ENCODE peak calls at places on chromosomes 2 and 18, in seven cellular contexts. Y is NCI-H2029; P is AG10803; U is B cell; W is stimulated activated naive B cell treated with anti-CD40 and anti-IgM and Interleukin-4, amounts not matched to agents 10 μg/mL and 1 μg/mL and 100 μg/mL, for 72 hours; B is HEK293T; K is mesendoderm. J is an unnamed sample.

GRCh38 chr2:101474752-101475384 is at the start of gene RFX8:
- DNase-seq in Y (no peak), P (peak), U (no peak), W (peak), B (no peak), K (peak), J (no peak)

GRCh38 chr2:134253117-134253704 is 661 bp upstream of the MGAT5 start:
- DNase-seq in Y (peak), P (no peak), U (no peak), W (peak), B (no peak), K (no peak), J (no peak)

GRCh38 chr2:188971316-188971930 is 2.8 kb upstream of the COL3A1 start:
- DNase-seq in Y (no peak), P (peak), U (no peak), W (no peak), B (no peak), K (no peak), J (no peak)

GRCh38 chr2:232299927-232300674 is 78.5 kb upstream of the ALPP start:
- DNase-seq in Y (no peak), P (no peak), U (no peak), W (no peak), B (no peak), K (no peak), J (no peak)

GRCh38 chr18:43525149-43525548 is 247.9 kb upstream of the SYT4 start:
- DNase-seq in Y (no peak), P (no peak), U (no peak), W (no peak), B (no peak), K (no peak), J (no peak)

GRCh38 chr18:69992776-69993175 is 45.1 kb upstream of the CD226 start:
- DNase-seq in Y (no peak), P (peak), U (no peak), W (no peak), B (no peak), K (no peak), J (no peak)

GRCh38 chr2:62461707-62462106 is 44.3 kb downstream of the TMEM17 start:
- DNase-seq in Y (no peak), P (peak), U (no peak), W (no peak), B (no peak), K (no peak), J (no peak)

GRCh38 chr2:69013123-69013836 is at the start of gene ANTXR1:
- DNase-seq in Y (peak), P (peak), U (no peak), W (no peak), B (peak), K (peak), J (peak)

GRCh38 chr2:1663621-1664020 is 80.7 kb downstream of the PXDN start:
- DNase-seq in Y (no peak), P (no peak), U (no peak), W (no peak), B (no peak), K (no peak), J (no peak)